ENCODE peak calls at places on chromosomes 6 and 20, in four cellular contexts. One of them, this sample, is unnamed.

GRCh38 chr20:6707231-6707870 is 60.1 kb upstream of the BMP2 start:
- DNase-seq in activated gamma-delta T cell treated with anti-CD3 and anti-CD28 coated beads, Interleukin-2, amount 50 U/mL, for 16 hours: no peak
- DNase-seq in dermis microvascular lymphatic vessel endothelial cell: no peak
- DNase-seq in fibroblast of mammary gland: no peak
- DNase-seq in this sample: no peak

GRCh38 chr20:60819511-60819910 is 432.6 kb upstream of the CDH4 start:
- DNase-seq in activated gamma-delta T cell treated with anti-CD3 and anti-CD28 coated beads, Interleukin-2, amount 50 U/mL, for 16 hours: no peak
- DNase-seq in dermis microvascular lymphatic vessel endothelial cell: no peak
- DNase-seq in fibroblast of mammary gland: no peak
- DNase-seq in this sample: no peak

GRCh38 chr20:48791014-48791413 is 36.8 kb downstream of the PREX1 start:
- DNase-seq in activated gamma-delta T cell treated with anti-CD3 and anti-CD28 coated beads, Interleukin-2, amount 50 U/mL, for 16 hours: no peak
- DNase-seq in dermis microvascular lymphatic vessel endothelial cell: peak
- DNase-seq in fibroblast of mammary gland: no peak
- DNase-seq in this sample: no peak

GRCh38 chr20:5191829-5192569 is 65.2 kb downstream of the CDS2 start:
- DNase-seq in activated gamma-delta T cell treated with anti-CD3 and anti-CD28 coated beads, Interleukin-2, amount 50 U/mL, for 16 hours: peak
- DNase-seq in dermis microvascular lymphatic vessel endothelial cell: peak
- DNase-seq in fibroblast of mammary gland: peak
- DNase-seq in this sample: no peak

GRCh38 chr20:32456869-32457421 is 98.8 kb downstream of the ASXL1 start:
- DNase-seq in activated gamma-delta T cell treated with anti-CD3 and anti-CD28 coated beads, Interleukin-2, amount 50 U/mL, for 16 hours: no peak
- DNase-seq in dermis microvascular lymphatic vessel endothelial cell: peak
- DNase-seq in fibroblast of mammary gland: no peak
- DNase-seq in this sample: no peak

GRCh38 chr6:146191600-146191999 is 162.7 kb downstream of the GRM1 start:
- DNase-seq in activated gamma-delta T cell treated with anti-CD3 and anti-CD28 coated beads, Interleukin-2, amount 50 U/mL, for 16 hours: no peak
- DNase-seq in dermis microvascular lymphatic vessel endothelial cell: no peak
- DNase-seq in fibroblast of mammary gland: no peak
- DNase-seq in this sample: no peak

GRCh38 chr6:78995346-78995745 is 82.7 kb downstream of the PHIP start:
- DNase-seq in activated gamma-delta T cell treated with anti-CD3 and anti-CD28 coated beads, Interleukin-2, amount 50 U/mL, for 16 hours: no peak
- DNase-seq in dermis microvascular lymphatic vessel endothelial cell: no peak
- DNase-seq in fibroblast of mammary gland: no peak
- DNase-seq in this sample: no peak

GRCh38 chr6:2524090-2524489 is 226.6 kb downstream of the MYLK4 start:
- DNase-seq in activated gamma-delta T cell treated with anti-CD3 and anti-CD28 coated beads, Interleukin-2, amount 50 U/mL, for 16 hours: no peak
- DNase-seq in dermis microvascular lymphatic vessel endothelial cell: peak
- DNase-seq in fibroblast of mammary gland: no peak
- DNase-seq in this sample: no peak

GRCh38 chr6:25042599-25042936 is 106.8 kb upstream of the RIPOR2 start:
- DNase-seq in activated gamma-delta T cell treated with anti-CD3 and anti-CD28 coated beads, Interleukin-2, amount 50 U/mL, for 16 hours: no peak
- DNase-seq in dermis microvascular lymphatic vessel endothelial cell: no peak
- DNase-seq in fibroblast of mammary gland: no peak
- DNase-seq in this sample: no peak